ENCODE peak calls at places on chromosome 2, in seven cellular contexts. D, Z, Q, H, T, K and L are unnamed samples.

GRCh38 chr2:237434916-237435315 is 21.0 kb upstream of the COL6A3 start:
- DNase-seq in Q (no peak), H (peak), D (no peak), Z (no peak), T (peak), K (no peak), L (no peak)

GRCh38 chr2:9408641-9409151 is 14.6 kb downstream of the ITGB1BP1 start:
- DNase-seq in H (no peak), D (no peak), T (peak), Q (no peak), K (no peak), Z (no peak), L (no peak)

GRCh38 chr2:25310965-25311865 is 30.5 kb downstream of the DNMT3A start:
- DNase-seq in T (no peak), Q (no peak), D (peak), Z (no peak), H (no peak), K (peak), L (no peak)

GRCh38 chr2:98647636-98648035 is 39.2 kb downstream of the UNC50 start:
- DNase-seq in Z (no peak), H (no peak), T (no peak), Q (no peak), D (no peak), K (no peak), L (no peak)

GRCh38 chr2:12501469-12502147 is 215.1 kb upstream of the TRIB2 start:
- DNase-seq in Q (no peak), T (no peak), K (no peak), D (no peak), H (no peak), Z (no peak), L (no peak)

GRCh38 chr2:119888673-119889072 is 124.2 kb upstream of the EPB41L5 start:
- DNase-seq in T (no peak), Z (peak), D (no peak), H (peak), Q (peak), K (no peak), L (peak)

GRCh38 chr2:96315400-96316071 is 9.6 kb upstream of the ITPRIPL1 start:
- DNase-seq in T (no peak), K (no peak), Q (peak), Z (no peak), H (peak), D (no peak), L (peak)

GRCh38 chr2:179917272-179917671 is 55.9 kb upstream of the ZNF385B start:
- DNase-seq in T (no peak), Z (peak), K (no peak), D (no peak), H (peak), Q (peak), L (peak)

GRCh38 chr2:230908595-230909191 is 16.3 kb downstream of the GPR55 start:
- DNase-seq in Q (peak), K (peak), D (no peak), Z (peak), H (peak), T (no peak), L (peak)

GRCh38 chr2:127520424-127520823 is 5.9 kb downstream of the IWS1 start:
- DNase-seq in Z (no peak), H (no peak), T (no peak), D (no peak), K (no peak), Q (no peak), L (no peak)

GRCh38 chr2:109659356-109660045 is 45.3 kb downstream of the SOWAHC start:
- DNase-seq in Q (no peak), D (no peak), K (no peak), T (no peak), H (no peak), Z (no peak), L (no peak)

GRCh38 chr2:13821255-13821880 is 811.1 kb upstream of the LRATD1 start:
- DNase-seq in K (no peak), H (peak), D (no peak), T (no peak), Q (peak), Z (no peak), L (peak)

GRCh38 chr2:128232965-128233789 is 85.5 kb downstream of the HS6ST1 start:
- DNase-seq in H (peak), K (peak), Q (peak), T (peak), D (peak), Z (peak), L (no peak)

GRCh38 chr2:161423351-161424178 is 7.5 kb downstream of the TBR1 start:
- DNase-seq in H (no peak), T (no peak), K (peak), Z (no peak), D (no peak), Q (no peak), L (no peak)

GRCh38 chr2:218259099-218259921 is 1.5 kb upstream of the GPBAR1 start:
- DNase-seq in T (no peak), D (no peak), Q (peak), Z (no peak), H (peak), K (no peak), L (peak)